ENCODE peak calls at places on chromosomes 11 and 22, in seven cellular contexts. Y is DND-41, D is IMR-90, C is SK-N-SH, W is H9, N is PC-3, V is Karpas-422. E is an unnamed sample. For H3K9me3, the result is how much of the 10 kb centered on the place peaks cover.

GRCh38 chr11:72228844-72229231 is 4.3 kb downstream of the INPPL1 start:
- DNase-seq in N (no peak), C (no peak), V (no peak), D (no peak), W (no peak), Y (no peak), E (peak)

GRCh38 chr11:118105657-118106305 is 19.0 kb upstream of the SMIM35 start:
- DNase-seq in W (no peak), Y (no peak), V (no peak), N (no peak), C (no peak), D (no peak), E (no peak)

GRCh38 chr11:134742956-134743808 is 331.1 kb upstream of the B3GAT1 start:
- DNase-seq in V (no peak), D (no peak), Y (peak), C (no peak), N (no peak), W (no peak), E (no peak)

GRCh38 chr11:71425851-71426250 is 22.3 kb downstream of the DHCR7 start:
- DNase-seq in W (no peak), V (no peak), Y (no peak), C (no peak), D (no peak), N (peak), E (peak)

GRCh38 chr11:6531267-6531752 is 34.2 kb downstream of the DNHD1 start:
- DNase-seq in N (peak), C (peak), W (no peak), Y (peak), V (peak), D (peak), E (peak)

GRCh38 chr11:113505541-113506375 is 30.6 kb upstream of the DRD2 start:
- DNase-seq in W (peak), D (peak), Y (no peak), N (peak), C (peak), V (no peak), E (no peak)

GRCh38 chr11:117654856-117655255 is 142.2 kb downstream of the DSCAML1 start:
- DNase-seq in Y (no peak), N (no peak), W (no peak), C (peak), D (no peak), V (no peak), E (no peak)

GRCh38 chr11:64885367-64886286 is 7.2 kb upstream of the EHD1 start:
- DNase-seq in C (no peak), W (no peak), Y (no peak), N (peak), V (no peak), D (peak), E (peak)

GRCh38 chr22:16914006-16914405 is 88.8 kb upstream of the XKR3 start:
- DNase-seq in V (peak), C (no peak), D (no peak), N (no peak), Y (no peak), W (no peak), E (no peak)

GRCh38 chr22:21766933-21767462 is 31.4 kb upstream of the YPEL1 start:
- DNase-seq in W (no peak), N (no peak), D (no peak), Y (no peak), C (no peak), V (no peak), E (no peak)

GRCh38 chr11:104830080-104830479 is 68.2 kb downstream of the CASP12 start:
- DNase-seq in W (no peak), C (no peak), V (no peak), N (peak), D (peak), Y (no peak), E (no peak)

GRCh38 chr11:69576069-69576782 is 64.7 kb upstream of the CCND1 start:
- DNase-seq in V (no peak), Y (no peak), D (no peak), N (no peak), C (no peak), W (no peak), E (no peak)

GRCh38 chr11:134883484-134883883 is 471.4 kb upstream of the B3GAT1 start:
- DNase-seq in Y (no peak), W (no peak), D (no peak), N (no peak), C (no peak), V (no peak), E (no peak)

GRCh38 chr11:28400236-28401100 is 292.3 kb downstream of the METTL15 start:
- DNase-seq in C (no peak), Y (no peak), W (no peak), N (peak), D (peak), V (no peak), E (peak)

GRCh38 chr11:117186431-117186761 is 7.9 kb downstream of the SIDT2 start:
- DNase-seq in V (no peak), C (no peak), W (no peak), Y (no peak), N (no peak), D (no peak), E (no peak)

GRCh38 chr11:72189448-72190250 is 2.3 kb upstream of the FOLR1 start:
- DNase-seq in V (no peak), W (no peak), C (peak), Y (no peak), D (no peak), N (no peak), E (peak)

GRCh38 chr11:61327669-61328071 is 5.2 kb downstream of the DDB1 start:
- DNase-seq in N (no peak), C (no peak), W (no peak), Y (no peak), V (no peak), D (peak), E (peak)

GRCh38 chr22:19554834-19555404 is 30.7 kb upstream of the CLDN5 start:
- DNase-seq in Y (no peak), N (peak), D (peak), C (peak), V (no peak), W (peak), E (peak)

GRCh38 chr11:58618215-58618614 is 4.2 kb upstream of the CNTF start:
- DNase-seq in D (no peak), N (no peak), V (no peak), C (no peak), Y (no peak), W (no peak), E (no peak)

GRCh38 chr11:121024989-121025388 is 1.1 kb downstream of the TBCEL start:
- DNase-seq in W (no peak), Y (no peak), N (peak), V (no peak), D (peak), C (no peak), E (peak)

GRCh38 chr11:103924166-103925013 is 112.0 kb upstream of the DDI1 start:
- DNase-seq in V (no peak), N (no peak), Y (no peak), C (no peak), D (peak), W (no peak), E (no peak)

DNA sequence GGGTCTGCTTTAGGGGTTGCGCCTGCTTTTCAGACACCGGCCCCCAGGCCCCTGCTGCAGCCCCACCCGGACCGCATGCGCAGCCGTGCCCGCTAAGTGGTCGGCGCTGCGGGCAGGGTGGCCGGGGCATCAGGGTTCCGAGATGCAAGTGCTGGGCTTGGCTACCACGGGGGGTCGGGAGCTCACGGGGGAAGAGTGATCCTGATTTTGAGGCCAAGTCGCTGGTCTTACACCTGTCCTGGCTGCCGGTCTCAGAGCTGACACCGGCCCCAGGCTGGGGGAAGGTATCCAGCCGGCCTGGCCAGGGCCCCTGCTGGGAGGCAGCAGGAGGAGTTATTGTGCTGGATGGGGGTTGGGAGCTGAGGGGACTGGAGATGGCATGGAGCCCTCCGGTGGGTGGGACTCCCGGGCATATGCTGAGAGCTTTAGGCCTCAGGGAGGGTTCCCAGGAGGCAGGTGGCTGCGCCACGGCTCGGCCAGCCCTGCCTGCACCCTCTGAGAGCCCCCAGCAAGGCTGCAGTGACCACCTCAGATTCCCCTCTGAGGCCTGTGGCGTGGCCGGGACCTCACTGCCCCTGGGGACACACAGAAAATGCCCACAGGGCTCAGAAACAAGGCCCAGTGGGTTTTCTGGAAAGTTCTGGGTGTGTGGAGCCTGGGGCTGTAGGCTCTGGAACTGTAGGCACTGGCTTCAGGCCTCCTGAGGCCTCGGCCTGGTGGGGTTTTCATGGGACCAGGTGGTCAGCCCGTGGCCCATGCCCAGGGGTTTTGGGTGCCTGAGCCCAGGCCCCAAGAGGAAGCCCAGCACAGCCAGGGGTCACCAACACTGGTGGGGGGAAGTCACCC is 4.4 kb upstream of the MUC5AC start:
- DNase-seq in Y (no peak), V (no peak), D (no peak), N (peak), W (peak), C (peak), E (no peak)
- H3K9ac ChIP-seq in Y (no peak), V (no peak), D (peak), N (peak), W (no peak), C (no peak), E (no peak)

GRCh38 chr22:48688366-48688765 is 1139.3 kb downstream of the BRD1 start:
- DNase-seq in C (no peak), V (no peak), N (no peak), Y (no peak), D (no peak), W (no peak), E (no peak)

GRCh38 chr22:48691431-48691851 is 1136.2 kb downstream of the BRD1 start:
- DNase-seq in W (no peak), V (no peak), Y (no peak), N (no peak), C (no peak), D (no peak), E (no peak)

GRCh38 chr22:48689206-48689605 is 1138.5 kb downstream of the BRD1 start:
- DNase-seq in Y (no peak), V (no peak), W (no peak), D (no peak), N (no peak), C (no peak), E (no peak)

GRCh38 chr22:48692734-48693376 is 1134.8 kb downstream of the BRD1 start:
- DNase-seq in C (no peak), W (no peak), D (no peak), N (no peak), V (no peak), Y (no peak), E (no peak)

GRCh38 chr22:48690583-48691317 is 1136.9 kb downstream of the BRD1 start:
- DNase-seq in Y (no peak), D (no peak), C (no peak), V (no peak), W (no peak), N (no peak), E (no peak)
- H3K9me3 ChIP-seq in Y (under half), D (half or more), C (under half), V (under half), W (under half), N (under half), E (under half)

GRCh38 chr11:102414559-102414958 is 38.0 kb downstream of the TMEM123 start:
- DNase-seq in V (no peak), D (no peak), N (no peak), W (no peak), Y (no peak), C (no peak), E (no peak)

GRCh38 chr11:102415252-102415916 is 37.2 kb downstream of the TMEM123 start:
- DNase-seq in C (no peak), N (no peak), V (no peak), W (no peak), D (no peak), Y (no peak), E (no peak)

GRCh38 chr11:102410382-102410784 is 42.2 kb downstream of the TMEM123 start:
- DNase-seq in W (no peak), V (no peak), Y (no peak), D (peak), N (no peak), C (peak), E (no peak)

GRCh38 chr11:102411142-102411541 is 41.4 kb downstream of the TMEM123 start:
- DNase-seq in V (no peak), D (no peak), W (no peak), C (no peak), Y (no peak), N (no peak), E (no peak)

GRCh38 chr11:102413497-102413896 is 39.1 kb downstream of the TMEM123 start:
- DNase-seq in Y (no peak), C (no peak), V (peak), D (no peak), N (no peak), W (no peak), E (no peak)
- H3K9ac ChIP-seq in Y (no peak), C (no peak), V (no peak), D (no peak), N (no peak), W (no peak), E (no peak)

DNA sequence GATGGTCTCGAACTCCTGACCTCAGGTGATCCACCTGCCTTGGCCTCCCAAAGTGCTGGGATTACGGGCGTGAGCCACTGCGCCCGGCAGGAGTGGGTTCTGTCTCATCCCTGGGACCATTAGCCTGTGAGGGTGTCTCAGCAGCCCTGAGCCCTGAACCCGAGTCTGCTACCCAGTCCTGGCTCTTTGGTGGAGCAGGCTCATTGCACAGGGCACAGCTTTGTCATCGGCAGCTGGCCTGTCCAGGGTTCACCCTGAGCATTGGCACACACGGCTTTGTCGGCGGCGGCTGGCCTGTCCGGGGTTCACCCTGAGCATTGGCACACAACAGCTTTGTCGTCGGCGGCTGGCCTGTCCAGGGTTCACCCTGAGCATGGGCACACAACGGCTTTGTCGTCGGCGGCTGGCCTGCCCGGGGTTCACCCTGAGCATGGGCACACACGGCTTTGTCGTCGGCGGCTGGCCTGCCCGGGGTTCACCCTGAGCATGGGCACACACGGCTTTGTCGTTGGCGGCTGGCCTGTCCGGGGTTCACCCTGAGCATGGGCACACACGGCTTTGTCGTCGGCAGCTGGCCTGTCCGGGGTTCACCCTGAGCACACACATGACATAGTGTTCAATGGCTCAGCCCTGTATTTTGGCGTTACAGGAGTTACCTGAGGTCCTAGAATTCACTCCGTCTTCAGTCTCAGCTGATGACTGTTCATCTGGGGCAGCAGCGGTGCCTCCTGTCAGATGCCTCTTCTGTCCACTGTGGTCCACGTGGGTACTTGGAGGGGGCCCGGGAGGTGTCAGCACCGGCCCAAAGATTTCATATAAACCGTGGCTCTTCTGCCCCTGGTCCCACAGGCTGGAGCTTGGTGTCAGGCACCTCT is 1082.5 kb downstream of the BRD1 start:
- DNase-seq in Y (no peak), W (no peak), N (no peak), V (no peak), D (no peak), C (no peak), E (no peak)
- H3K9me3 ChIP-seq in Y (under half), W (under half), N (under half), V (under half), D (half or more), C (under half), E (under half)